ENCODE peak calls at places on chromosomes 12 and 14, in six cellular contexts. A is HCT116, Q is sigmoid colon, X is mesothelial cell of epicardium, T is Calu3, R is EL. S is an unnamed sample.

GRCh38 chr12:26845057-26845666 is 12.2 kb upstream of the ITPR2 start:
- DNase-seq in A (peak), Q (peak), X (peak), T (peak), R (peak), S (no peak)

GRCh38 chr12:62716866-62717477 is 218.0 kb downstream of the PPM1H start:
- DNase-seq in A (no peak), Q (no peak), X (no peak), T (peak), R (no peak), S (peak)

GRCh38 chr12:113702796-113703195 is 231.1 kb upstream of the LHX5 start:
- DNase-seq in A (no peak), Q (no peak), X (no peak), T (no peak), R (no peak), S (no peak)

GRCh38 chr12:89376844-89377243 is 24.5 kb upstream of the DUSP6 start:
- DNase-seq in A (no peak), Q (no peak), X (no peak), T (no peak), R (no peak), S (no peak)

GRCh38 chr14:78227466-78228077 is 57.4 kb downstream of the NRXN3 start:
- DNase-seq in A (no peak), Q (no peak), X (no peak), T (no peak), R (peak), S (no peak)

GRCh38 chr12:94722664-94723063 is 72.3 kb upstream of the TMCC3 start:
- DNase-seq in A (no peak), Q (no peak), X (no peak), T (no peak), R (no peak), S (no peak)

GRCh38 chr14:75132374-75133086 is 5.7 kb upstream of the NEK9 start:
- DNase-seq in A (peak), Q (no peak), X (no peak), T (peak), R (peak), S (peak)

GRCh38 chr12:50618864-50619609 is 114.3 kb downstream of the DIP2B start:
- DNase-seq in A (peak), Q (no peak), X (no peak), T (peak), R (peak), S (peak)

GRCh38 chr12:81461163-81461562 is 298.0 kb downstream of the PPFIA2 start:
- DNase-seq in A (no peak), Q (no peak), X (no peak), T (no peak), R (no peak), S (no peak)

S was measured in PC-9.